ENCODE peak calls at places on chromosomes 12 and 14, in four cellular contexts. X is A549, O is psoas muscle, Z is fibroblast of mammary gland. Y is an unnamed sample.

GRCh38 chr12:71682466-71682865 is 3.4 kb upstream of the TMEM19 start:
- DNase-seq in X (peak), O (no peak), Z (no peak), Y (no peak)

GRCh38 chr12:4268549-4269181 is 4.9 kb upstream of the CCND2 start:
- DNase-seq in X (no peak), O (no peak), Z (no peak), Y (no peak)

GRCh38 chr12:118645219-118645618 is 268.9 kb downstream of the SUDS3 start:
- DNase-seq in X (peak), O (no peak), Z (no peak), Y (peak)

GRCh38 chr14:74135386-74135785 is 50.6 kb downstream of the LIN52 start:
- DNase-seq in X (no peak), O (no peak), Z (peak), Y (no peak)

GRCh38 chr12:47547077-47547476 is 158.8 kb downstream of the RPAP3 start:
- DNase-seq in X (peak), O (no peak), Z (peak), Y (no peak)

GRCh38 chr12:47020211-47020821 is 59.1 kb upstream of the PCED1B start:
- DNase-seq in X (no peak), O (no peak), Z (no peak), Y (no peak)

GRCh38 chr14:100108840-100109593 is 43.8 kb downstream of the EVL start:
- DNase-seq in X (no peak), O (no peak), Z (peak), Y (no peak)

GRCh38 chr12:25276199-25276937 is 25.6 kb upstream of the KRAS start:
- DNase-seq in X (peak), O (no peak), Z (peak), Y (peak)

GRCh38 chr14:50064993-50065392 is 51.4 kb downstream of the VCPKMT start:
- DNase-seq in X (no peak), O (no peak), Z (peak), Y (no peak)

GRCh38 chr12:2049604-2050540 is 2.9 kb upstream of the CACNA1C start:
- DNase-seq in X (no peak), O (no peak), Z (peak), Y (no peak)

GRCh38 chr14:52068741-52069616 is at the start of gene NID2:
- DNase-seq in X (peak), O (peak), Z (peak), Y (peak)

GRCh38 chr14:24368562-24369252 is 723 bp downstream of the NFATC4 start:
- DNase-seq in X (no peak), O (peak), Z (peak), Y (peak)

GRCh38 chr14:94548999-94549985 is 11.9 kb upstream of the SERPINA4 start:
- DNase-seq in X (peak), O (peak), Z (peak), Y (peak)

GRCh38 chr14:34301107-34301734 is 160.8 kb downstream of the SPTSSA start:
- DNase-seq in X (peak), O (no peak), Z (peak), Y (peak)

GRCh38 chr12:68189766-68190700 is 30.5 kb upstream of the IFNG start:
- DNase-seq in X (no peak), O (no peak), Z (peak), Y (no peak)

GRCh38 chr12:66013224-66013623 is 117.3 kb downstream of the LLPH start:
- DNase-seq in X (no peak), O (no peak), Z (no peak), Y (no peak)

GRCh38 chr12:106149096-106149784 is 10.5 kb upstream of the NUAK1 start:
- DNase-seq in X (peak), O (no peak), Z (no peak), Y (no peak)

GRCh38 chr12:108241961-108242360 is 97.2 kb downstream of the CMKLR1 start:
- DNase-seq in X (no peak), O (no peak), Z (no peak), Y (no peak)

GRCh38 chr14:77037886-77038511 is 9.5 kb upstream of the IRF2BPL start:
- DNase-seq in X (no peak), O (no peak), Z (no peak), Y (no peak)

GRCh38 chr14:36507847-36508417 is 12.1 kb downstream of the NKX2-1 start:
- DNase-seq in X (no peak), O (no peak), Z (no peak), Y (no peak)

GRCh38 chr12:56237552-56237951 is 7.7 kb downstream of the SLC39A5 start:
- DNase-seq in X (no peak), O (no peak), Z (no peak), Y (no peak)

GRCh38 chr12:116385486-116386217 is 108.2 kb upstream of the MED13L start:
- DNase-seq in X (peak), O (no peak), Z (no peak), Y (no peak)

GRCh38 chr12:86698581-86698980 is 442.4 kb upstream of the MGAT4C start:
- DNase-seq in X (no peak), O (no peak), Z (peak), Y (no peak)

GRCh38 chr12:88334271-88334670 is 192.2 kb downstream of the TMTC3 start:
- DNase-seq in X (no peak), O (no peak), Z (peak), Y (no peak)

GRCh38 chr12:109130755-109131521 is 14.6 kb downstream of the ACACB start:
- DNase-seq in X (no peak), O (peak), Z (no peak), Y (no peak)

GRCh38 chr12:77202457-77203060 is 137.2 kb upstream of the E2F7 start:
- DNase-seq in X (no peak), O (no peak), Z (no peak), Y (no peak)

GRCh38 chr12:3427956-3428355 is 63.0 kb upstream of the PRMT8 start:
- DNase-seq in X (no peak), O (no peak), Z (no peak), Y (no peak)

GRCh38 chr12:126719886-126720666 is 1546.9 kb upstream of the TMEM132C start:
- DNase-seq in X (no peak), O (no peak), Z (no peak), Y (no peak)

GRCh38 chr12:97943359-97943758 is 480.8 kb downstream of the RMST start:
- DNase-seq in X (no peak), O (no peak), Z (peak), Y (no peak)

GRCh38 chr14:93792391-93792790 is 4.1 kb upstream of the PRIMA1 start:
- DNase-seq in X (no peak), O (no peak), Z (no peak), Y (no peak)

GRCh38 chr14:63203618-63204406 is 431 bp upstream of the RHOJ start:
- DNase-seq in X (peak), O (peak), Z (peak), Y (peak)

GRCh38 chr14:101071493-101071891 is 168.0 kb upstream of the RTL1 start:
- DNase-seq in X (no peak), O (no peak), Z (no peak), Y (no peak)

GRCh38 chr12:80837342-80837978 is 100.3 kb downstream of the LIN7A start:
- DNase-seq in X (peak), O (no peak), Z (peak), Y (peak)

GRCh38 chr12:98538031-98538430 is 22.6 kb downstream of the TMPO start:
- DNase-seq in X (no peak), O (no peak), Z (no peak), Y (no peak)

GRCh38 chr12:76303989-76304460 is 44.2 kb downstream of the BBS10 start:
- DNase-seq in X (no peak), O (no peak), Z (no peak), Y (no peak)

GRCh38 chr12:92595663-92596062 is 107.1 kb upstream of the PLEKHG7 start:
- DNase-seq in X (no peak), O (no peak), Z (no peak), Y (no peak)

GRCh38 chr12:64088431-64089349 is 133.4 kb downstream of the KICS2 start:
- DNase-seq in X (peak), O (no peak), Z (peak), Y (peak)

GRCh38 chr14:64773577-64773976 is 69.4 kb downstream of the PLEKHG3 start:
- DNase-seq in X (no peak), O (no peak), Z (no peak), Y (no peak)

DNA sequence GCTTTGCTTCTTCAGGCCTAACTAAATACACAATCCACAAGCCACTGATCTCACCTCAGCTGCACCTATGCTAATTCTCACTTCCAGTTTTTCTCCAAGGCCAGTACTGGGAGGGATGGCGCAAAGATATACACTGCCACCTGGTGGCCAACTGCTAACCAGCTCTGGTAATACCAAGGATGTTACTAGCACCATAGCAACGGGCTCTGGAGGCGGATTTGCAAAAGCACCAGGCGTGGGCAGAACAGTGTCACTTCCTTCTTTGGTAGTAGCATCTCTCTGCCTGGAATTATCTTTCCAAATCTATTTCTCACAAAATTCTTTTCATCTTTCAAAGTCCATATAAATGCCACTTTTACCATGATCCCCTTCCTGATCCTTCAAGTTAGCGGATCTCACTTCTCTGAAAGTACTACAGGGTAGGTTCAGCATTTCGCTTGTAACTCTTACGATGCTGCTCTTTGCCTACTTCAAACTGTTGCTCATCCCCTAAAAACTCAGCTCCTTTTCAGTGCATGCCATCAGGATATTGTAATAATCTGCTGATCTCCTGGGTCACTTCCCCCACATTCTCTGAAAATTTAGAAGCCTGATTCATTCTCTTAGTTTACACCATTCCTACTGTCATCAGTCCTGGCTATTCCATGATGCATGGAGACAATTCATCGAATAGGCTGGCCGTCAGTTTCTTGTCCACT is 37.1 kb upstream of the FOXJ2 start:
- DNase-seq in X (peak), O (peak), Z (peak), Y (peak)
- TF ChIP-seq CTCF in X (peak), O (peak), Z (peak), Y (peak)

GRCh38 chr12:40511341-40511740 is 180.9 kb upstream of the CNTN1 start:
- DNase-seq in X (no peak), O (no peak), Z (no peak), Y (no peak)
- H3K4me3 ChIP-seq in X (no peak), O (no peak), Z (no peak), Y (no peak)

GRCh38 chr14:102979406-102979805 is 56.9 kb downstream of the AMN start:
- DNase-seq in X (no peak), O (no peak), Z (no peak), Y (no peak)

GRCh38 chr14:102973706-102974280 is 51.3 kb downstream of the AMN start:
- DNase-seq in X (no peak), O (no peak), Z (no peak), Y (no peak)

GRCh38 chr14:102977475-102977874 is 55.0 kb downstream of the AMN start:
- DNase-seq in X (no peak), O (no peak), Z (no peak), Y (no peak)

GRCh38 chr14:102971836-102972606 is 49.6 kb downstream of the AMN start:
- DNase-seq in X (no peak), O (no peak), Z (no peak), Y (no peak)

DNA sequence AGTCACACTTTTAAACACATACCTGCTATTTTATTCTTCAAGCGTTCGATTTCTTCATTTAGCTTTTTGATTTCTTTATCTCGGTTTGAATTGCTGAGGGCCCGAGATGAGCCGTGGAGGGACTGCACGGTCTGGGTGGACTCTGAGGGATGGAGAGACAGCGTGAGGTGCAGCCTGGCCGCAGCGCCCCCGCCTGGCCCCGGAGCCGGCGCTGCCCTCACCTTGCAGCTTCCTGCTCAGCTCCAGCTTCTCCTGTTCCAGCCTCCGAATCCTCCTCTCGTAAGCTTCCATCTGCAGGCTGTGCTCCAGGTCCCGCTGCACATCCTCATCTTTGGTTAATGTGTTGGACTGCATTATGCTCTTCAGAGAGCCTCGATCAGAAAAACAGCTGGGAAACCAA is 53.2 kb downstream of the AMN start:
- DNase-seq in X (no peak), O (no peak), Z (no peak), Y (no peak)
- TF ChIP-seq CTCF in X (no peak), O (no peak), Z (no peak), Y (no peak)

DNA sequence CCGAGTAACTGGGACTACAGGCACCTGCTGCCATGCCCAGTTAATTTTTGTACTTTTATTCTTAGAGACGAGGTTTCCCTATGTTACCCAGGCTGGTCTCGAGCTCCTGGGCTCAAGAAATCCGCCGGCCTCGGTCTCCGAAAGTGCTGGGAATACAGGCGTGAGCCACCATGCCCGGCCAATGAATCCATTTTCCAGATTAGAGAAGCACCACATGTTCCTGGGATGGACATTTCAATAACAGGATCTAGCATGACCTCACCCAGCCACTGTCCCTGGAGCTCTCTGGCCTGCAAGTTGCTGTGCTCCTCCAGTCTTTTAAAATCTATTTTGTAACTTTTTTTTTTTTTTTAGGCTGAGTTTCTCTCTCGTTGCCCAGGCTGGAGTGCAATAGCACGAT is 2.2 kb downstream of the GPR132 start:
- DNase-seq in X (no peak), O (peak), Z (no peak), Y (no peak)
- H3K4me3 ChIP-seq in X (no peak), O (no peak), Z (no peak), Y (no peak)

GRCh38 chr14:29489911-29490310 is 437.7 kb downstream of the PRKD1 start:
- DNase-seq in X (no peak), O (no peak), Z (no peak), Y (no peak)

GRCh38 chr14:29486132-29486531 is 441.5 kb downstream of the PRKD1 start:
- DNase-seq in X (no peak), O (no peak), Z (peak), Y (peak)
- TF ChIP-seq CTCF in X (no peak), O (no peak), Z (peak), Y (no peak)

GRCh38 chr12:53977596-53978464 is 3.1 kb upstream of the HOTAIR start:
- DNase-seq in X (no peak), O (peak), Z (no peak), Y (no peak)

GRCh38 chr12:53976823-53977595 is 2.3 kb upstream of the HOTAIR start:
- DNase-seq in X (no peak), O (peak), Z (no peak), Y (no peak)

GRCh38 chr12:53976172-53976822 is 1.5 kb upstream of the HOTAIR start:
- DNase-seq in X (no peak), O (peak), Z (no peak), Y (peak)

GRCh38 chr12:53980448-53981388 is 4.2 kb upstream of the HOXC10 start:
- DNase-seq in X (no peak), O (peak), Z (no peak), Y (no peak)

DNA sequence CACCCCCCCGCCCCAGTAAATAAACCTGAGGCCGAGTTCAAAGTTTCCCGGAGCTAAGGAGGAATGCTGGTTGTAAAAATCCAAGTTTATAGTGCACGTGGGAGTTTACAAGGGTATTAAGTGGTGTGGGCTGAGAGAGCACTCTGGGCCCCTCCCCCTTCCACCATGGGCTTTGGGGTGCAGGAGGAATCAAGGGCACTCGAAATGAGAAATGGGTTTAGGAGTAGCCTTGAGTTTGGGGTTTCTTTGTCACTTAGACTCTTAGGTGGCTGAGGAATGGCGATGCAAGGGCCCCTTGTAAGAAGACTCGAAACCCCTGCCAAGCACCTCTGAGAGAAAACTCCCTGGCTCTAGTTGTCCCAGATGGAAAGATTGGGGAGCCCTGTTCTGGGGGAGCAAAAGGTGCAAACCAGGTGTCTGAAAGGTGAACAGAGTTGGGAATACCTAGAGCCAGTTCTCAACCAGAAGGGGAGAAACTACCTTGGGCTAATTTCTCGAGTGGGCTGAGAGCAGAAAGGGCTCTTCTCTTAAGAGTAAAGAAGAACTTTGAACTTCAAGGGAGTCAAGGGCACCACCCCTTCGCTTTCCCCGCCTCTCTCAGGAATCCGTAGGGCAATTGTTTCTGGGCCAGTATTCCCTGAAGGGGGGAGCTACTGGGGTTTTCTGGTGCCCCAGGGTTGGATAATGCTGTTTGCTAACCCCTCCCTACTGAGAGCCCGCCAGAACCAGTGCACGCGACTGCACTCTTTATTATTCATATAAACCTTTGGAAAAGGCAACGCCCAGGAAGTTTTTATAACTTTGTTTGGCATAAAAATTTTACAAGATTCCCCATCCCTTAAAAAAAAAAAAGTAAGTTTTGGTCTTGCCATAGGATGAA is 4.0 kb upstream of the HOTAIR start:
- DNase-seq in X (peak), O (peak), Z (no peak), Y (no peak)
- H3K4me3 ChIP-seq in X (no peak), O (no peak), Z (no peak), Y (no peak)

GRCh38 chr12:18160901-18161300 is 70.9 kb upstream of the RERGL start:
- DNase-seq in X (no peak), O (no peak), Z (no peak), Y (no peak)

GRCh38 chr12:18153826-18154225 is 63.8 kb upstream of the RERGL start:
- DNase-seq in X (no peak), O (no peak), Z (no peak), Y (no peak)

GRCh38 chr12:18158774-18159557 is 69.0 kb upstream of the RERGL start:
- DNase-seq in X (peak), O (no peak), Z (peak), Y (peak)
- TF ChIP-seq CTCF in X (peak), O (peak), Z (peak), Y (peak)

DNA sequence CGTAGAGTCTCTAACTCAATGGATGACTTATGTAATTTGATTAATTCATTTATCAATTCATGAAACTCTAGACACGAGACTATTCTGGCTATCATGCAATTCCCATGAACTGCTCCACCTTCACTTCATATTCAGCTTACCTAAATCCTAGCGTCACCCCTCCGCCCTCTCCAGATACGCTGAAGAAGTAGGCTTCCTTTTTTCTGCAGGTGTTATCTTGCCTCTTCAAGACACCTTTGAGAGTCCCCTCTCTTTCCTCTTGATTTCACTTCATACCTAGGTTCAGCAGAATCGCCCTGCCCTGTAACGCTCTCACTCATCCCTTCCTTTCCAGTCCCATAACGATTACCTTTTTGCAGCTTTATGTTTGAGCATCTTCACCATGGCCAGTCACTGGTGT is 4.0 kb upstream of the RNASE4 start:
- DNase-seq in X (no peak), O (no peak), Z (no peak), Y (no peak)
- H3K4me3 ChIP-seq in X (peak), O (peak), Z (peak), Y (peak)

Y was measured in HFF-Myc.